ENCODE peak calls at places on chromosomes 4 and X, in five cellular contexts. J is esophagus squamous epithelium, R is T1000, C is H4, G is iris pigment epithelial cell. N is an unnamed sample.

GRCh38 chrX:100928660-100929613 is at the start of gene XKRX:
- DNase-seq in C (no peak), J (no peak), R (no peak), G (peak; percentile 15), N (no peak)

GRCh38 chr4:25973346-25973745 is 59.3 kb downstream of the SMIM20 start:
- DNase-seq in C (no peak), G (no peak), R (no peak), J (no peak), N (no peak)

GRCh38 chrX:9337056-9337455 is 127.8 kb upstream of the TBL1X start:
- DNase-seq in J (no peak), R (no peak), C (no peak), G (peak; percentile 73), N (no peak)

GRCh38 chr4:13918110-13918509 is 290.6 kb upstream of the BOD1L1 start:
- DNase-seq in G (peak; percentile 99), J (no peak), R (peak; percentile 65), C (peak; percentile 49), N (no peak)

GRCh38 chr4:88320780-88321373 is 36.5 kb upstream of the PPM1K start:
- DNase-seq in R (no peak), G (peak; percentile 71), J (peak; percentile 4), C (peak; percentile 8), N (peak; percentile 58)

GRCh38 chrX:107451754-107452153 is 2.3 kb downstream of the FRMPD3 start:
- DNase-seq in C (no peak), J (no peak), R (no peak), G (no peak), N (no peak)

GRCh38 chr4:152696764-152697250 is 17.0 kb upstream of the TMEM154 start:
- DNase-seq in R (no peak), J (peak; percentile 2), G (peak; percentile 84), C (peak; percentile 75), N (peak; percentile 78)

GRCh38 chrX:13761606-13762005 is 27.1 kb downstream of the OFD1 start:
- DNase-seq in R (no peak), G (peak; percentile 39), J (no peak), C (no peak), N (no peak)

GRCh38 chrX:130834149-130834548 is 68.9 kb downstream of the ENOX2 start:
- DNase-seq in J (no peak), C (no peak), G (no peak), R (no peak), N (no peak)

GRCh38 chr4:15665738-15666365 is 10.7 kb upstream of the FBXL5 start:
- DNase-seq in C (no peak), G (peak; percentile 84), R (no peak), J (no peak), N (peak; percentile 76)

GRCh38 chr4:176432811-176433540 is 113.2 kb downstream of the SPCS3 start:
- DNase-seq in G (peak; percentile 29), R (no peak), J (no peak), C (no peak), N (no peak)

GRCh38 chr4:54658321-54659093 is 750 bp downstream of the KIT start:
- DNase-seq in J (no peak), G (peak; percentile 15), C (peak; percentile 59), R (peak; percentile 57), N (no peak)

GRCh38 chrX:112841114-112841819 is 636 bp upstream of the AMOT start:
- DNase-seq in J (peak; percentile 5), C (peak; percentile 84), R (peak; percentile 50), G (peak; percentile 80), N (peak; percentile 58)

GRCh38 chr4:159250751-159251325 is 148.0 kb downstream of the RAPGEF2 start:
- DNase-seq in J (no peak), G (no peak), C (no peak), R (no peak), N (no peak)

GRCh38 chr4:158535130-158535614 is 13.5 kb downstream of the RXFP1 start:
- DNase-seq in J (no peak), G (peak; percentile 76), C (peak; percentile 78), R (no peak), N (no peak)

GRCh38 chr4:153281476-153281875 is 63.0 kb upstream of the MND1 start:
- DNase-seq in G (no peak), R (no peak), C (no peak), J (no peak), N (no peak)

GRCh38 chr4:147354271-147354670 is 126.6 kb upstream of the EDNRA start:
- DNase-seq in R (no peak), C (no peak), G (no peak), J (no peak), N (no peak)

GRCh38 chr4:1795304-1796195 is 2.5 kb downstream of the FGFR3 start:
- DNase-seq in J (no peak), R (no peak), C (no peak), G (no peak), N (no peak)

GRCh38 chr4:38413524-38414341 is 250.3 kb upstream of the KLF3 start:
- DNase-seq in R (no peak), C (no peak), J (no peak), G (no peak), N (no peak)

GRCh38 chr4:79087091-79087490 is 147.9 kb upstream of the PAQR3 start:
- DNase-seq in J (no peak), R (no peak), G (no peak), C (no peak), N (no peak)